ENCODE peak calls at places on chromosome 19, in four cellular contexts. Q, E, H and D are unnamed samples.

GRCh38 chr19:50510121-50510670 is 795 bp downstream of the JOSD2 start:
- DNase-seq in H (no peak), E (no peak), Q (peak), D (no peak)

GRCh38 chr19:7506385-7507328 is 9.2 kb upstream of the ZNF358 start:
- DNase-seq in E (peak), H (peak), Q (peak), D (peak)

GRCh38 chr19:1402411-1403070 is 1.2 kb upstream of the GAMT start:
- DNase-seq in H (no peak), E (no peak), Q (no peak), D (no peak)

GRCh38 chr19:13044160-13044853 is 49.0 kb downstream of the NFIX start:
- DNase-seq in E (no peak), H (no peak), Q (peak), D (no peak)

GRCh38 chr19:13428352-13428751 is 77.9 kb downstream of the CACNA1A start:
- DNase-seq in Q (peak), E (no peak), H (no peak), D (no peak)

GRCh38 chr19:40091205-40092129 is 724 bp upstream of the ZNF780A start:
- DNase-seq in E (no peak), H (no peak), Q (no peak), D (no peak)

GRCh38 chr19:10074153-10074552 is 12.0 kb upstream of the SHFL start:
- DNase-seq in E (no peak), Q (no peak), H (no peak), D (no peak)

GRCh38 chr19:18287836-18288772 is 6.7 kb upstream of the JUND start:
- DNase-seq in Q (peak), H (no peak), E (no peak), D (no peak)

GRCh38 chr19:34994286-34994642 is 5.9 kb upstream of the GRAMD1A start:
- DNase-seq in H (no peak), Q (no peak), E (no peak), D (no peak)

GRCh38 chr19:51946602-51947001 is 19.3 kb downstream of the ZNF613 start:
- DNase-seq in H (no peak), Q (no peak), E (no peak), D (no peak)

GRCh38 chr19:51944798-51945552 is 17.7 kb downstream of the ZNF613 start:
- DNase-seq in E (no peak), H (no peak), Q (no peak), D (no peak)

DNA sequence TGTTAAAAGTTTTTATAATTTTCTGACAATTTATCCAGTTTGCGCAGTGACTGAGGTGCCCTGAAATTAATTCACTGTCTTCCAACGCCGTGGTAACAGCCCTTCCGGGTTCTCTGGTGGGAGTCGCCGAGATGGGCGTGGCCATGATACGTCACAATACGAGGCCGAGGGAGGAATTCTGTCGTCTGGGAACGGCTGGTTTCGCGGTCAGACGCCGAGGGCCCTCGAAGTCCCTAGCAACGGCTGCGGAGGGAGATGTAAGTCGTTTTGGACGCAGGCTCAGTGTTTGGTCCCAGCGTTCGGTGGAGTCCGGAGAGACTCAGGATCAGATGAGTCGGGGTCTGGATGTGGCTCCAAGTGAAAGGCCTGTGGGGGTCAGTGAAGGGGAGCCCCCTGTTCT is 21.7 kb downstream of the ZNF613 start:
- DNase-seq in E (no peak), H (peak), Q (peak), D (no peak)
- H3K4me3 ChIP-seq in E (no peak), H (no peak), Q (peak), D (no peak)

GRCh38 chr19:47660435-47660832 is 51.5 kb downstream of the BICRA start:
- DNase-seq in E (peak), Q (peak), H (no peak), D (no peak)

GRCh38 chr19:47661571-47661970 is 51.7 kb upstream of the EHD2 start:
- DNase-seq in Q (no peak), E (no peak), H (no peak), D (no peak)

GRCh38 chr19:47663911-47664771 is 49.1 kb upstream of the EHD2 start:
- DNase-seq in E (peak), Q (peak), H (peak), D (peak)

GRCh38 chr19:47661161-47661560 is 52.1 kb upstream of the EHD2 start:
- DNase-seq in H (no peak), E (no peak), Q (peak), D (no peak)

DNA sequence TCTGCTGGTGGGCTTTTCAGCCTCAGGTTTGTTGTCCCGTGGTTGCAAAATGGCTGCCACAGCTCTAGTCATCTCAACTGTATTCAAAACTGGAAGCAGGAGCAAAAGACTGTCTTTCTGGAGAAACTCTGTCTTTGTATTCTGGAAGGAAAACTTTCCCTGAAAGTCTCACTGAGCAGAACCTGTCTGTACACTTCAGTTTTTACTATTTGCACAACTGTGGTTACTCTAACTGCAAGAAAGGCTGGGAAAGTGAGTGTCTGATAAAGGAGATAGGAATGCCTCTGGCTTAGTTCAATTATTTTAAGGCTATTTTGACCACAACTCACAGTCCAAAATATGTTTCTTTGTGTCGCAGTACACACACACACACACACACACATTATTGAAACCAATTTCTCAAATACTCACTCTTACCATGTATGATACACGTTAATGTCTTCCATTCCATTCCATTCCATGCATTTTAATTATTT is 49.7 kb upstream of the EHD2 start:
- DNase-seq in E (no peak), Q (peak), H (no peak), D (no peak)
- H3K4me3 ChIP-seq in E (no peak), Q (peak), H (no peak), D (no peak)

GRCh38 chr19:5749505-5749904 is 29.1 kb downstream of the CATSPERD start:
- DNase-seq in Q (no peak), E (no peak), H (no peak), D (no peak)
- H3K4me3 ChIP-seq in Q (no peak), E (no peak), H (no peak), D (no peak)

DNA sequence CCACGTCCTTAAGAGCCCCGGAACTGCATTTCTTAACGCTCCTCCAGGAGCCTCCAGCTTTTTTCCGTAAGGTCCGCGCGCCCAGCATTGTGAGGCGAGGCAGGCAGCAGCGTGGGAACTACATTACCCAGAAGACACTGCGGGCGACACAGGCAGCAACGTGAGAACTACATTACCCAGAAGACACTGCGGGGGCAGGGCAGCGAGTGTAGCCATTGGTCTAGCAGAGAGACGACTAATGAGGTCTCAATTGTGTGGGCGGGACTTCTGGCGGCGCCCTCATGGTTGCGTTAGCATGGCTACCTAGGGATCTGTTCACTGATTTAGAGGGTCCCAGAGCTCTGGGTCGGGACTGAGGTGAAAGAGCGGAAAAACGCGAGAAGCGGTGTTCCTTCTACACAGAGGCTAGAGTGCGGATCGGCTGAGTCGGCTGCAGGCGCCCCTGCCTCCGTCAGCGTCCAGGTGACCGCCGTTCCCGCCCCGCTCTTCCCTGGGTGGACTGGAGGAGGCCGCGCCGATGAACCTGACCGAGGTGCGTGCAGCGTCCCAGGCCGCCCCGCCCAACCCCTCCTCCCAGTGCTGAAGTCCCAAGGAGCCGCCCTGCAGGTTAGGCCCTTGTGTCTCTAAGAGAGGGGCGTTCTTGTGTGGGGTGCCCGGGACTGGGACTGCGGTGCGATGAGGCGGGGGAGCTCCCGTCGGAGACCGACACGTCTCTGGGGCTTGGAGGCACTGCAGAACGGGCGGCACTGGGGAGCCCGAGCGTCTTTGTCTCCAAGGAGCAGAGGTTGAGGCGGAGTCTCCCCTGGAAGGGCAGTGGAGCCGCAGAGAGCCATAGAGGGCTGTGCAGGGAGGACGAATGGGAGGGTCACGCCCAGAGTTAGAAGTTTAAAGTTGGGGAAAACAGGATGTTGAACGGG is at the start of gene ZNF749:
- DNase-seq in H (peak), Q (peak), E (peak), D (peak)
- H3K4me3 ChIP-seq in H (peak), Q (peak), E (peak), D (peak)